ENCODE peak calls at places on chromosome 2, in five cellular contexts. F is left ventricle myocardium inferior, O is cardiac muscle cell, Q is sigmoid colon, H is IMR-90. G is an unnamed sample.

GRCh38 chr2:40101076-40101688 is 322.1 kb upstream of the THUMPD2 start:
- DNase-seq in F (no peak), O (peak), Q (no peak), H (peak), G (no peak)

GRCh38 chr2:99365661-99366060 is 28.5 kb downstream of the EIF5B start:
- DNase-seq in F (no peak), O (no peak), Q (no peak), H (peak), G (no peak)

GRCh38 chr2:53994735-53995538 is 24.1 kb upstream of the PSME4 start:
- DNase-seq in F (no peak), O (no peak), Q (no peak), H (no peak), G (no peak)

GRCh38 chr2:219706823-219707281 is 79.4 kb downstream of the SLC4A3 start:
- DNase-seq in F (no peak), O (peak), Q (no peak), H (peak), G (no peak)

GRCh38 chr2:239327536-239328305 is 73.1 kb downstream of the HDAC4 start:
- DNase-seq in F (no peak), O (no peak), Q (no peak), H (peak), G (no peak)

GRCh38 chr2:226795281-226796011 is 4.2 kb downstream of the IRS1 start:
- DNase-seq in F (no peak), O (no peak), Q (peak), H (peak), G (no peak)

GRCh38 chr2:100344433-100344832 is 22.1 kb upstream of the LONRF2 start:
- DNase-seq in F (no peak), O (no peak), Q (no peak), H (no peak), G (no peak)

GRCh38 chr2:88933980-88934379 is 242.5 kb downstream of the RPIA start:
- DNase-seq in F (no peak), O (peak), Q (no peak), H (no peak), G (no peak)

GRCh38 chr2:110780461-110780860 is 48.1 kb downstream of the ACOXL start:
- DNase-seq in F (no peak), O (no peak), Q (no peak), H (no peak), G (no peak)

GRCh38 chr2:29223851-29224692 is 108.9 kb downstream of the CLIP4 start:
- DNase-seq in F (no peak), O (peak), Q (peak), H (peak), G (no peak)

GRCh38 chr2:183242937-183243336 is 118.7 kb downstream of the NUP35 start:
- DNase-seq in F (no peak), O (peak), Q (no peak), H (peak), G (no peak)

GRCh38 chr2:171365232-171365631 is 68.6 kb downstream of the METTL8 start:
- DNase-seq in F (no peak), O (no peak), Q (no peak), H (no peak), G (no peak)

GRCh38 chr2:196376984-196377877 is 205.9 kb upstream of the STK17B start:
- DNase-seq in F (no peak), O (peak), Q (no peak), H (peak), G (no peak)

GRCh38 chr2:104969564-104969963 is 68.3 kb upstream of the MRPS9 start:
- DNase-seq in F (no peak), O (no peak), Q (no peak), H (no peak), G (no peak)

GRCh38 chr2:223315813-223316212 is 263.8 kb downstream of the KCNE4 start:
- DNase-seq in F (no peak), O (no peak), Q (no peak), H (peak), G (no peak)

GRCh38 chr2:238884122-238884811 is 36.4 kb downstream of the TWIST2 start:
- DNase-seq in F (no peak), O (no peak), Q (peak), H (no peak), G (no peak)

GRCh38 chr2:75155115-75155514 is 44.2 kb downstream of the TACR1 start:
- DNase-seq in F (no peak), O (no peak), Q (no peak), H (no peak), G (no peak)

GRCh38 chr2:192029089-192029488 is 165.6 kb downstream of the TMEFF2 start:
- DNase-seq in F (no peak), O (peak), Q (no peak), H (peak), G (peak)

GRCh38 chr2:46847185-46847710 is 68.4 kb downstream of the MCFD2 start:
- DNase-seq in F (peak), O (peak), Q (peak), H (peak), G (no peak)

GRCh38 chr2:120546077-120546864 is 189.4 kb upstream of the GLI2 start:
- DNase-seq in F (peak), O (peak), Q (peak), H (peak), G (no peak)

GRCh38 chr2:9768388-9768787 is 74.9 kb upstream of the TAF1B start:
- DNase-seq in F (no peak), O (no peak), Q (no peak), H (no peak), G (peak)

GRCh38 chr2:217685255-217685605 is 317.6 kb downstream of the TNS1 start:
- DNase-seq in F (peak), O (peak), Q (peak), H (peak), G (peak)

GRCh38 chr2:235570256-235570655 is 76.4 kb downstream of the AGAP1 start:
- DNase-seq in F (no peak), O (peak), Q (no peak), H (no peak), G (no peak)

GRCh38 chr2:206011795-206012194 is 74.2 kb downstream of the INO80D start:
- DNase-seq in F (no peak), O (no peak), Q (no peak), H (no peak), G (no peak)

GRCh38 chr2:168220971-168221819 is 26.2 kb downstream of the STK39 start:
- DNase-seq in F (no peak), O (peak), Q (no peak), H (peak), G (no peak)

GRCh38 chr2:112159454-112159921 is 21.3 kb downstream of the FBLN7 start:
- DNase-seq in F (no peak), O (no peak), Q (peak), H (no peak), G (no peak)

GRCh38 chr2:239155806-239156480 is 244.9 kb downstream of the HDAC4 start:
- DNase-seq in F (peak), O (no peak), Q (peak), H (no peak), G (peak)

GRCh38 chr2:238240761-238241711 is 1.2 kb upstream of the HES6 start:
- DNase-seq in F (peak), O (peak), Q (peak), H (no peak), G (peak)

GRCh38 chr2:65367517-65367916 is 64.9 kb downstream of the SPRED2 start:
- DNase-seq in F (no peak), O (peak), Q (peak), H (peak), G (no peak)

GRCh38 chr2:79511320-79511951 is 1.4 kb upstream of the CTNNA2 start:
- DNase-seq in F (no peak), O (peak), Q (no peak), H (peak), G (no peak)

DNA sequence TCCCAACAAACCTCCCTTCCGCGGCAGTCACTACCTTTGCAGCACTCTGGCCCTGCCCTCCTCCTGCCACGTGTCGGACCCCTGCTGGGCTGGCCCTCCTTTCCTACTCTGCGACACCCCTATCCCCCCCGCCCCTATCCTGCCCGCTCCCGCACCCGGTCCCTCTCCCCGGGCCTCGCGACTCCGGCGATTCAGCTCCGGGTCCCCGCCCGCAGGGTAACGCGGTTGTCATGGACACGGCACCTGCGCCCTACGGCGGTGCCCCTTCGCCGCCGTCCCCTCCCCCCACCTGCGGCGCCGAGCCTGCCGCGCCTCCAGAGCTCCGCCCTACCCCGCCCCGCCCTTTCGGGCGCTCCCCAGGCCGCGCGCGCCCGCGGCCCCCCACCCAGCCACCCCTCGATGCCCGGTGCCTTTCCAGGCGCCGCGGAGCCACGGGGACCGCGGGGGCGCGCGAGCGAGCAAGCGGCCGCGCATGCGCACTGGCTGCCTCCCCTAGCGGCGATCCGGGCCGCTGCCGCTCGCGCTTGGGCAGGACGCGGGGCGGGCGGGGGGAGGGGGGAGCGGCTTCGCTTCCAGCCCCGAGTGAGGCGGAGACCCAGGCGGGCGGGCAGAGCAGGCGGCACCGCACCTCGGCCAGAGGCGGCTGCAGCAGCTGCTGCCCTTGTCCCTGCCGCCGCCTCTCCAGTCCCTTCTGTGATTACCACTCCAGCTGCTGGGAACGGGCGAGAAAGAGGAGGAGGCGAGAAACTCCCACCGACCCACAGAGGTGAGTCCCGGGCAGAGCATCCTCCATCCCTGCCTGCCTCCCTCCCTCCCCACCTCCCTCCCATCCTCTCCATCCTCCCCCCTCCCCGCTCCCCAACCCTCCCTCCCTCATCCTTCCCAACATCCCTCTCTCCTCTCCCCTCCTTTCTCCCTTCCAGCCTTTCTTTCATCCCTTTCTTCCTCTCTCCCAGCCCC is at the start of gene CTNNA2:
- DNase-seq in F (no peak), O (peak), Q (no peak), H (no peak), G (peak)
- TF ChIP-seq CTCF in F (peak), O (no peak), Q (no peak), H (peak), G (peak)

DNA sequence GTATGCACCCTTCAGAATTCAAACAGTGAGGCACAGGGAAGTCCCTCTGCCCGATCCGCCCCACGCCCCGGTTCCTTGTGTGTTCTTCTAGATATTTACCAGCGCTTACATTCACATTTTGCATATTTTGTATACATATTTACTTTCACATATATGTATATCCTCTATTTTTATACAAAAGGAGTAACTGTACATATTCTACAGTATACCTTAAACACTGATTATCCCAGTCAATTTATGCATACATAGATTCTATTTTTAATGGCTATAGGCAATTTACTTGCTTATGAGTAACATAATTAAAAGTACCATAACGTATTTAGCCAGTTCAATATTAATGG is 309 bp upstream of the DUSP11 start:
- DNase-seq in F (no peak), O (no peak), Q (no peak), H (no peak), G (no peak)
- TF ChIP-seq CTCF in F (no peak), O (no peak), Q (no peak), H (no peak), G (peak)

GRCh38 chr2:150485114-150485870 is 2.2 kb downstream of the RND3 start:
- DNase-seq in F (peak), O (peak), Q (peak), H (peak), G (peak)
- TF ChIP-seq CTCF in F (peak), O (peak), Q (no peak), H (no peak), G (no peak)

DNA sequence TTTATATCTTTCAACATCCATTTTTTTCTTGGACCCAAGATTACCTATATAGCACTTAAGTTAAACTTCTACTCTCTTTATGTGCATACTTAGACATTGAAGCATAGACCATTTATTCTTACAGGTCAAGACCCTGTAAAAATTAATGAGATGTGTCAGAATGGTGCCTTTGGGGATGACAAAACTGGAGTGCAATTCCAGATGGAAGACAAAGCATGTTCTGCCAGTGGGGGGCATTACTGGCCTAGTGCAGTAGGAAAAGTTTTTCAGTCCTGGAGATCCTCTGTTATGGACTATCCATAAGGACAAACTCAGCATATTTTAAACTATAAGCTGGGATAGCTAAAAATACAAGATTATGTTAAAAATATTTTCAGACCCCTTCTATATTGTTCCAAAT is 57.8 kb upstream of the MMADHC start:
- DNase-seq in F (no peak), O (peak), Q (no peak), H (peak), G (no peak)
- TF ChIP-seq CTCF in F (no peak), O (peak), Q (no peak), H (peak), G (no peak)

DNA sequence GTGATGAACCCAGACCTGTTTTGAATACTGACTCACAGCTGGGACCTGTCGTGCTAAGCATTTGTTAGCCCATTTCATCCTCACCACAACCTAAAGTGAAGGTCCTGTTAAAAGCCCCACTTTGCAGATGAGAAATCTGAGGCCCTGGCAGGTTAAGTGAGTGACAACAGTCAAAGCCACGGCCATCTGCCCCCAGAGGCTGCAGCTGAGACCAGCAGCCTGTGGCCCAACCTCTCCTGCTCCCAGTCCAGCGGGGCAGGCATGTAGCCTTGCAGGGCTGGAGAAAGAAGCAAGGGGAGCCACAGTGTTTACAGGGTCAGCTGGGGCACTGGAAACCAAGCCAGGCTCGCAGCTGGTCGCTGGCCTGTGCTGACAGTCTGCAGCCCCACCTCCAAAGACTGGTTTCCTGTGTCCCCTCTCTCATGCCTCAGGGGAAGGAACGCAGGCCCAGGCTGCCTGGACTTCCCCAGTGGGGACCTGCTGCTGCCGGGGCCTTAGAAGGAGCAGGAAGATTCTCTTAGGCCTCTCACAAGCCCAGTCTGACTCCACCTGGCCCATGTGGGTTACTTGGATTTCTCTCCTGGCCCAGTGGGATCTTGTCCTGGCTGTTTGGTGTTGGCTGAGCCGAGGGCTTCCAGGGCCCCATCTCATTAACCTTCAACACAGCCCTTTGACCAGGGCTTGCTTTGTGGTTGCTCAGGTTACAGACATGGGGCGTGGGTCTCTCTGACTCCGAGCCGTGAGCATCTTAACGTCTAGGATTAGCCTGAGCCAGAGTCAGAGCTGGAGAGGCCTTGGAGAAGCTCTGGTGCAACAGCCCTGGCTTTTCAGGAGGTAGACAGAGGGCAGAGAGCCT is 1.7 kb downstream of the INPP5D start:
- DNase-seq in F (peak), O (peak), Q (peak), H (peak), G (no peak)
- TF ChIP-seq CTCF in F (peak), O (peak), Q (no peak), H (peak), G (no peak)

GRCh38 chr2:37575780-37576179 is 95.7 kb downstream of the CDC42EP3 start:
- DNase-seq in F (no peak), O (no peak), Q (no peak), H (no peak), G (no peak)
- TF ChIP-seq CTCF in F (no peak), O (peak), Q (no peak), H (peak), G (no peak)